ENCODE peak calls at places on chromosomes 12 and 14, in five cellular contexts. B is esophagus squamous epithelium; T is CD4-positive, CD25-positive, alpha-beta regulatory T cell; P is Karpas-422; R is uterus. I is an unnamed sample. For H3K27me3, the result is how much of the 10 kb centered on the place peaks cover.

GRCh38 chr12:73421832-73422231 is 1115.8 kb upstream of the ATXN7L3B start:
- DNase-seq in P (no peak), B (no peak), R (no peak), T (no peak), I (no peak)

GRCh38 chr12:93080994-93081809 is 152.1 kb upstream of the EEA1 start:
- DNase-seq in R (no peak), T (no peak), P (no peak), B (no peak), I (no peak)

GRCh38 chr12:26452511-26452910 is 257.1 kb downstream of the SSPN start:
- DNase-seq in P (no peak), T (no peak), B (no peak), R (no peak), I (no peak)

GRCh38 chr14:20808084-20808483 is 5.4 kb upstream of the RNASE1 start:
- DNase-seq in R (no peak), B (no peak), T (no peak), P (no peak), I (no peak)

GRCh38 chr14:23164250-23164649 is 19.2 kb downstream of the SLC7A8 start:
- DNase-seq in R (no peak), B (no peak), T (no peak), P (no peak), I (no peak)

GRCh38 chr12:62933220-62933870 is 1.6 kb downstream of the PPM1H start:
- DNase-seq in P (no peak), R (no peak), T (no peak), B (no peak), I (peak)

GRCh38 chr12:6171409-6172015 is 28.7 kb upstream of the CD9 start:
- DNase-seq in P (no peak), T (no peak), R (peak), B (no peak), I (no peak)

GRCh38 chr14:61812347-61813100 is 50.3 kb downstream of the SNAPC1 start:
- DNase-seq in R (no peak), B (no peak), T (no peak), P (no peak), I (no peak)

GRCh38 chr12:123055281-123055766 is 74.8 kb downstream of the ARL6IP4 start:
- DNase-seq in B (no peak), R (no peak), P (no peak), T (no peak), I (no peak)

GRCh38 chr12:9864913-9865675 is 4.1 kb downstream of the CLEC2B start:
- DNase-seq in R (no peak), P (no peak), B (no peak), T (no peak), I (no peak)

GRCh38 chr14:96598332-96598928 is 96.2 kb downstream of the PAPOLA start:
- DNase-seq in R (no peak), P (no peak), T (no peak), B (no peak), I (no peak)

GRCh38 chr14:32595496-32595895 is 266.4 kb downstream of the AKAP6 start:
- DNase-seq in T (no peak), R (no peak), B (no peak), P (no peak), I (no peak)

DNA sequence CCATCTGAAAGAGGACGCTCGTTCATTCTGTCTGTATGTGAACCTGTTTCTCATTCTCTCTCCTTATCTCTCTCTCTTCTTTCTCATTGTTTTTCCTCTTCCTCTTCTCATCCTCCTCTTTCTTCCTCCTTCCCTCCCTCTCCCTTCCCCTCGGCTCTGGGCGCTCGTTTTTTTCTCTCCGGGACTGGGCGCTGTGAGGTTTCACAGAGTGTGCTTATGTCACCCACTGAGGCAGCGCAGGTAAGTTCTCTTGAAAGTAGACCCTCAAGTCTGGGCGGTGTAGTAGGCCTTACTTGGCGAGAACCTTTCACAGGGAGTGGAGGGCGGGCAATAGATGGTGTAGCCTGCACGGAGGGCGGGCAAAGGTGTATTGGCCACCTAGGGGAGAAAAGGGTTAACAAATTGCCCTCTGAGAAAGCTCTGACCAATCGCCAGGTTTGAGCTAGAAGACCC is 4.5 kb upstream of the SIX1 start:
- DNase-seq in B (no peak), T (no peak), P (no peak), R (no peak), I (no peak)
- H3K27me3 ChIP-seq in B (under half), T (under half), P (under half), R (half or more), I (under half)

DNA sequence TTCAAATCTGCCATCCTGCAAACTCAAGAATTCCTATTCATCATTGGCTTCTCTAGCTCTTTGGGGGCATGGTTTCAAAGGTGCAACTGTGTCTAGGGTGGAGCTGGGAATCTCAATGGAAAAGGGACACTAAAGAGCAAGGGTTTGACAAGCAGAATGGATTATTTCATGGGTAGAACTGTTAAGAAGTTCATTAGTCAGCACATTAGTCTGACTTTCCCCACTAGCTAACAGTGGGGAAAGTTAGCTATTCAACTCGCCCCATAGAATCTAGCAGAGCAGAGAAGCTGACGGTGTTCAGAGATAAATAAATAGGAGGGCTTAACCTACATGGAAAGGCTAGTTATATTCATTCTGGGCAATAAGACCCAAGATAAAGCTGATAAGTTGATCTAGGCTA is 153.9 kb downstream of the EMP1 start:
- DNase-seq in B (no peak), T (no peak), P (no peak), R (no peak), I (no peak)
- H3K27me3 ChIP-seq in B (under half), T (under half), P (under half), R (under half), I (under half)

DNA sequence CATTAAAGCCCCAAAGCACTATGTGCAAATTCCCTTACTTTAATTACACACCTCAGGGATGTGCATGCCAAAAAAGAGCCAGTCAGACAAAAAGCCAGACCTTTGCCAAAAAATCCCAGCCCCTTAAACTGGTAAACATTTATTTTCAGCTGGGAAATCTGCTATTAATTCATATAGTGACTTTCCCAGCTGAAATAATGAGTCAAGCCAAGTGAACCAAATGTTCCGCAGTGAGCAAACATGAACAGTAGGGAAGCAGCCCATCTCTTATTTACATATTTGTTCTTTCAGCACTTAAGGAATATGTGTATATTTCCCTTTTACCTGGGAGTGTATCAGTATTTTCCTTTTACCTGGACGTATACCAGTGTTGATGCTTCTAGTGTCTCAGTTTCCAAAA is 44.0 kb upstream of the OTX2 start:
- DNase-seq in P (no peak), B (no peak), R (no peak), T (no peak), I (no peak)
- H3K27me3 ChIP-seq in P (under half), B (under half), R (under half), T (under half), I (under half)

GRCh38 chr14:105761842-105762241 is 235.5 kb downstream of the TMEM121 start:
- DNase-seq in R (no peak), P (no peak), T (no peak), B (no peak), I (peak)
- H3K27me3 ChIP-seq in R (under half), P (under half), T (under half), B (under half), I (under half)

DNA sequence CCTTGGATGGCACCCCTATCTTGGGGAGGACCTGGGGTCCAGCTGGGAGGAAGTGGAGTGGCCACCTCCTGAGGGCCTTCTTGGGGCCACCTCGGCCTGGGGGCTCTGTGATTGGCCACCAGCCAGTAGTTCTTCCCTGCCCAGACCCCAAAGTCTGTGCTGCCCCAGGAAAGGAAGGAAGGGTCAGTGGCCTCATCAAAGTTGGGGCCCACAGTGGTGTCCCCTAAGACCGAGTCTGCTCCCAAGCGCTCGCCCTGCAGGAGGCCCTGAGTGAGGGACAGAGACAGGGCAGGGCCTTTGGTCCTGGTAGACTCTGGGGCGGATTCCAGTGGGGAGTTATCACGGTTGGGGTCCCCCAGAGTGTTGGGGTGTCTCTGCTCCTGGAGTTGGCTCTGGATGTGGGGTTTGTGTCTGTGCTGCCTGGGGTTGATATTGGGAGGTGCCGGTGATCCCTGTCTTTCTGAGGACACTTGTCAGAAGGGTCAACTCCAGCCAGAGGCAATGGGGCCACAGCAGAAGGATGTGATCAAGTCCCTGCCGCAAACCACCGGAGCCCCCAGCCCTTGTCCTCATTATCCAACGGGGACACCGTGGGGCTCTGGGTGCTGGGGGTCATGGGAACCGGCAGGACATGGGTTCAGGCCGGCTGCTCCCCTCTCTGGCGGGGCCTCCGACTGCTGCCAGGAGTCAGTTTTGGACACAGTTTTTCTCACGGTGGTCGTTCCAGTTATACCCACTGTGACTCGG is 364.3 kb downstream of the TMEM121 start:
- DNase-seq in B (no peak), R (peak), T (no peak), P (no peak), I (peak)
- H3K27me3 ChIP-seq in B (under half), R (under half), T (under half), P (under half), I (under half)

GRCh38 chr14:81436296-81437138 is 36.4 kb upstream of the STON2 start:
- DNase-seq in P (no peak), T (no peak), B (no peak), R (peak), I (peak)

GRCh38 chr14:81435048-81435577 is 35.0 kb upstream of the STON2 start:
- DNase-seq in B (no peak), P (no peak), R (no peak), T (no peak), I (no peak)

GRCh38 chr14:81440041-81440440 is 39.9 kb upstream of the STON2 start:
- DNase-seq in T (no peak), P (no peak), R (no peak), B (no peak), I (no peak)

GRCh38 chr14:81435578-81436295 is 35.6 kb upstream of the STON2 start:
- DNase-seq in R (no peak), B (no peak), T (peak), P (no peak), I (peak)

DNA sequence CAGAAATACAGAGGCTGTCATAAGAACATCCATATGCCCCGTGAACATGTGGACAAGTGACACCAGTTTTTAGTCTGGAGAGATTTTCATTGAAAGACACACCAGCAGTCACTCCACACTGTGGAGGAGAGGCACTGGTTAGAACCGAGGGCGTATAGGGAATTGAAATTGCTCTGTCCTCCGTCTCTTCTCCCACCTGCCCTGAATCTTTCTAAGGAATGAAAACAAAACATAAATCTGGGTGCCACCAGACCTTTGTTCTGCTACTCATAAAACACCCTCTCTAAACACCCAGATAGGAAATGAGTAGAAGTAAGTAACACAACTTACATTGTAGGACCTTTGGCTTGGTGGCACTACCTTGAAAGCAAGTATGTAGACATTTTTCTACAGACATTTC is 37.1 kb upstream of the STON2 start:
- DNase-seq in R (no peak), B (no peak), P (no peak), T (no peak), I (no peak)
- H3K27me3 ChIP-seq in R (under half), B (under half), P (under half), T (under half), I (under half)

GRCh38 chr14:26206640-26207039 is 391.2 kb downstream of the NOVA1 start:
- DNase-seq in R (no peak), P (no peak), B (no peak), T (no peak), I (no peak)

GRCh38 chr14:26204362-26204953 is 393.4 kb downstream of the NOVA1 start:
- DNase-seq in R (no peak), P (no peak), B (no peak), T (no peak), I (no peak)

GRCh38 chr14:26200675-26201074 is 397.2 kb downstream of the NOVA1 start:
- DNase-seq in B (no peak), T (no peak), R (no peak), P (no peak), I (no peak)

GRCh38 chr14:26199599-26200370 is 398.0 kb downstream of the NOVA1 start:
- DNase-seq in R (no peak), B (no peak), P (no peak), T (no peak), I (no peak)

DNA sequence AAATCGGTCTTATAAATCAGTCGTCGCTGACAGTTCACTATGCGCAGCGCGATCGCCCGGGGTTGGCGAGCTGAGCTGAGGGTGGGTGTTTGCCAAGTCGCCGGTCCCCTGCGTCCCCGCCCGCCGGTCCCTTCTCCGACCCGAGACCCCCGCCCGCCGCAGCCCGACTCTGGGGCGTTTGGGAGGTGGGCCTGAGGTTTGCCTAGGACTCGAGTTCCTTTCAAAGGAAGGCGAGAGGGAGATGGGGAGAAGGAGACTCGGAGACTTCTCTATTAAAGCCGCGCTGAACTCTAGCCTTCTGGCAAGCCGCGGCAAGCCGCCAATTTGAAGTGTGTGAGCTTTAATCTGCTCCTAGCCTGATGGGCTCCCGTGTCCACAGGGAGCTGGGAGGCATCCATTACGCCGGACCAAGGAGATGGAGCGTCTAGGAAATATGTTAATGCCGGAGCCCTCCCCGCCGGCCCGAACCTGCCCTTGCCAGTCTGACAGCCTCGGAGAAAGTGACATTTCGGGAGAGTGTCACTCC is 392.8 kb downstream of the NOVA1 start:
- DNase-seq in P (no peak), R (peak), B (no peak), T (no peak), I (peak)
- H3K27me3 ChIP-seq in P (under half), R (under half), B (under half), T (under half), I (under half)

GRCh38 chr12:94151577-94151976 is 3.2 kb downstream of the PLXNC1 start:
- DNase-seq in T (no peak), P (no peak), R (no peak), B (no peak), I (no peak)
- H3K27me3 ChIP-seq in T (under half), P (under half), R (under half), B (under half), I (under half)

DNA sequence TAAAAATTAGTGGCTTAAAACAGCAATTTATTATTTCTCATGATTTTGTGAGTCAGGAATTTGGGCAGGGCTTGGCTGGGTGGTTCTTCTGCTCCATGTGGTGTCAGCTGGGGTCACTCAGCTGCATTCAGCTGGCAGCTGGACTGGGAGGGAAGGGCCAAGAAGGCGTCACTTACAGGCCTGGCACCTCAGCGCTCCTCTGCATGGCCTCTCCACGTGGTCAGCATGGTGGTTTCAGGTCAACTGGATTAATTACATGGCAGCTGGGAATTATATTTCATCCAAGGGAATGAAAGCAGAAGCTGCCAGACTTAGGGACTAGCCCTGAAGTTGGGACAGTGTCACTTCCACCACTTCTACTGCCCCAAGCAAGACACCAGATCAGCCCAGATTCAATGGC is 27.5 kb upstream of the IRF2BPL start:
- DNase-seq in T (no peak), P (no peak), B (no peak), R (no peak), I (peak)
- H3K27me3 ChIP-seq in T (under half), P (under half), B (under half), R (under half), I (under half)

GRCh38 chr12:64780220-64780530 is 21.0 kb upstream of the GNS start:
- DNase-seq in R (no peak), B (no peak), P (no peak), T (no peak), I (no peak)

GRCh38 chr12:64782181-64782580 is 23.0 kb upstream of the GNS start:
- DNase-seq in T (no peak), B (no peak), P (no peak), R (no peak), I (no peak)

GRCh38 chr12:64780531-64781373 is 21.5 kb upstream of the GNS start:
- DNase-seq in B (no peak), T (no peak), R (peak), P (no peak), I (peak)

GRCh38 chr12:64781374-64782029 is 22.3 kb upstream of the GNS start:
- DNase-seq in T (no peak), B (no peak), R (no peak), P (no peak), I (no peak)

DNA sequence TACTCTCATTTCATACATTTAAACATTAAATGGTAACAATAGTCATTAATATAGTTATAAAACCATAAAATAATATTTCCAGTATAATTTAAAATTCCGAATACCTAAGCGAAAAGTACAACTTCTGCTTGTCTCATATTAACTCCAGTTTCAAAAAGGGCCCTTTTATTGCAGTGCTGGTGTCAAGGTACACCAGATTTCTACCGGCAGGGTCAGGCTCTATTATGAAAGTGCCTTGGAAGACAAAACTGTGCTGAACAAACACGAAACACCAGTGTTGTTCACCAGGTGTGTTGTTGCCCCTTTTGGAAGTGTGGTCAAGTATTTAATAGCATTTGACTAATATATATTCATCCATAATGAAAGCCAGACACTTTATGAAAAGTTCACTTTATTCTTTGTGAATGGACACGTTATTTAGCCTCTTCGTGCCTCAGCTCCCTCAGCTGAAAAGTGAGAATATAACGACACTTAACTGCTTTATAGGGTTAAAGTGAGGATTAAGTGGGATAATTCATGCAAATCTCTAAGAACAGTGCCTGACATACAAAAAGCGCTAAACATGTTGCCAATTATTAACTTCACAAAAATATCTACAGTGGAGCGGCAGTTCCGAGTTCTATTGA is 20.3 kb upstream of the GNS start:
- DNase-seq in P (no peak), R (no peak), B (no peak), T (no peak), I (no peak)
- H3K27me3 ChIP-seq in P (under half), R (under half), B (under half), T (half or more), I (under half)